ENCODE peak calls at places on chromosome 13, in ten cellular contexts. R is OCI-LY7; I is left ventricle myocardium inferior; P is NCI-H1417 treated with DMSO at 0.1 percent for 48 hours; Z is tibial nerve; G is AG08395; A is uterus; T is natural killer cell treated with Interleukin-12 subunit alpha and Interleukin-12 subunit beta and Interleukin-15 and Interleukin-18, amount 100 ng/mL, for 72 hours; S is NCI-H1105; Y is EL. K is an unnamed sample.

GRCh38 chr13:94917814-94918213 is 205.5 kb upstream of the SOX21 start:
- DNase-seq in S (no peak), P (no peak), Z (no peak), R (no peak), A (no peak), G (no peak), Y (no peak), T (no peak), I (no peak), K (no peak)

GRCh38 chr13:51426982-51427381 is 25.9 kb downstream of the INTS6 start:
- DNase-seq in Y (no peak), P (no peak), Z (no peak), I (no peak), T (no peak), R (no peak), G (no peak), S (no peak), A (no peak), K (no peak)

GRCh38 chr13:71089105-71089504 is 777.9 kb downstream of the DACH1 start:
- DNase-seq in G (no peak), T (no peak), Y (no peak), Z (no peak), R (no peak), S (no peak), I (no peak), P (no peak), A (no peak), K (no peak)

GRCh38 chr13:39419866-39420265 is 183.1 kb downstream of the LHFPL6 start:
- DNase-seq in S (no peak), Z (no peak), R (no peak), G (no peak), T (no peak), P (peak), A (no peak), Y (no peak), I (no peak), K (no peak)

GRCh38 chr13:51682691-51683090 is 98.4 kb downstream of the WDFY2 start:
- DNase-seq in T (no peak), Z (no peak), R (no peak), G (no peak), A (no peak), P (no peak), S (no peak), I (no peak), Y (peak), K (no peak)

GRCh38 chr13:67623630-67624029 is 393.5 kb upstream of the PCDH9 start:
- DNase-seq in A (no peak), S (no peak), G (no peak), Y (no peak), Z (no peak), I (no peak), R (no peak), T (no peak), P (no peak), K (no peak)

GRCh38 chr13:31982124-31982523 is 49.5 kb upstream of the FRY start:
- DNase-seq in I (no peak), G (no peak), R (no peak), T (no peak), S (no peak), Z (no peak), P (no peak), A (no peak), Y (no peak), K (no peak)

GRCh38 chr13:34419025-34419424 is 523.0 kb upstream of the NBEA start:
- DNase-seq in T (no peak), Y (no peak), G (no peak), A (no peak), R (no peak), I (no peak), Z (no peak), S (peak), P (no peak), K (no peak)

GRCh38 chr13:21986602-21987001 is 315.7 kb downstream of the FGF9 start:
- DNase-seq in G (no peak), Y (no peak), S (no peak), Z (peak), T (no peak), I (peak), R (no peak), P (no peak), A (peak), K (no peak)

GRCh38 chr13:70960841-70961443 is 852.7 kb upstream of the KLHL1 start:
- DNase-seq in S (peak), I (no peak), P (peak), T (no peak), R (peak), G (peak), Z (no peak), Y (peak), A (no peak), K (no peak)

GRCh38 chr13:76123548-76123947 is 487.4 kb downstream of the LMO7 start:
- DNase-seq in P (no peak), S (no peak), Z (no peak), T (no peak), Y (no peak), I (no peak), A (no peak), R (no peak), G (no peak), K (no peak)

GRCh38 chr13:31538067-31539042 is 201.0 kb upstream of the RXFP2 start:
- DNase-seq in T (no peak), P (no peak), S (no peak), A (no peak), Z (no peak), R (no peak), Y (peak), I (no peak), G (peak), K (no peak)

GRCh38 chr13:72875233-72875632 is 93.3 kb downstream of the PIBF1 start:
- DNase-seq in R (no peak), P (no peak), A (no peak), I (no peak), Y (no peak), G (no peak), S (no peak), Z (no peak), T (no peak), K (no peak)

GRCh38 chr13:35906636-35907035 is 224.5 kb downstream of the DCLK1 start:
- DNase-seq in G (no peak), P (no peak), S (no peak), Y (no peak), T (no peak), R (no peak), A (no peak), Z (no peak), I (no peak), K (no peak)

GRCh38 chr13:91398413-91399188 is at the start of gene GPC5:
- DNase-seq in P (no peak), Z (peak), T (peak), G (peak), A (peak), S (peak), I (peak), R (peak), Y (peak), K (peak)

GRCh38 chr13:19782049-19782726 is 557 bp downstream of the PSPC1 start:
- DNase-seq in G (peak), S (peak), Z (peak), T (peak), Y (peak), P (no peak), R (peak), A (peak), I (peak), K (peak)

GRCh38 chr13:66154981-66155380 is 1075.2 kb downstream of the PCDH9 start:
- DNase-seq in T (no peak), Y (peak), Z (no peak), S (no peak), P (no peak), R (peak), I (no peak), G (no peak), A (no peak), K (no peak)

GRCh38 chr13:58476176-58476575 is 844.6 kb downstream of the PCDH17 start:
- DNase-seq in T (no peak), A (no peak), R (no peak), Z (no peak), S (peak), Y (no peak), P (no peak), I (no peak), G (no peak), K (no peak)

GRCh38 chr13:101049166-101049850 is 367.0 kb downstream of the NALCN start:
- DNase-seq in Z (no peak), A (no peak), T (no peak), R (no peak), Y (peak), I (no peak), G (peak), P (no peak), S (no peak), K (no peak)

GRCh38 chr13:49185264-49185663 is 34.9 kb upstream of the MLNR start:
- DNase-seq in G (no peak), I (no peak), R (no peak), Z (no peak), T (no peak), P (no peak), S (no peak), A (no peak), Y (no peak), K (no peak)

GRCh38 chr13:81018936-81019335 is 678.0 kb upstream of the SPRY2 start:
- DNase-seq in G (no peak), Z (no peak), A (no peak), P (no peak), R (no peak), Y (no peak), I (no peak), S (no peak), T (no peak), K (no peak)

GRCh38 chr13:36875955-36876354 is 44.1 kb downstream of the SMAD9 start:
- DNase-seq in Y (no peak), R (no peak), Z (no peak), S (no peak), T (no peak), I (no peak), G (no peak), P (no peak), A (no peak), K (no peak)

GRCh38 chr13:30158774-30159445 is 148.4 kb downstream of the KATNAL1 start:
- DNase-seq in Y (peak), T (no peak), P (no peak), I (no peak), A (peak), R (no peak), S (no peak), G (peak), Z (peak), K (no peak)

GRCh38 chr13:107845911-107846310 is 369.4 kb downstream of the LIG4 start:
- DNase-seq in R (no peak), Z (no peak), P (no peak), S (no peak), T (no peak), I (no peak), Y (no peak), G (no peak), A (no peak), K (no peak)